ENCODE peak calls at places on chromosomes 6 and 20, in seven cellular contexts. K is A673, M is H1, Q is HCT116, S is astrocyte, F is MM.1S, Z is GM23248. H is an unnamed sample. For H3K36me3, the result is how much of the 10 kb centered on the place peaks cover.

GRCh38 chr6:37625591-37626374 is 71.9 kb downstream of the MDGA1 start:
- DNase-seq in Q (no peak), F (no peak), S (no peak), Z (no peak), K (no peak), M (no peak), H (peak)

GRCh38 chr6:46755867-46756266 is 9.1 kb downstream of the ANKRD66 start:
- DNase-seq in Q (no peak), S (no peak), Z (no peak), K (no peak), M (no peak), F (no peak), H (no peak)

GRCh38 chr20:48704761-48705160 is 123.0 kb downstream of the PREX1 start:
- DNase-seq in F (no peak), K (no peak), M (no peak), S (no peak), Q (no peak), Z (no peak), H (no peak)

GRCh38 chr6:90045535-90045934 is 151.3 kb downstream of the GJA10 start:
- DNase-seq in S (peak), Z (no peak), F (no peak), M (no peak), Q (no peak), K (no peak), H (no peak)

GRCh38 chr20:52010541-52010940 is 181.0 kb downstream of the ZFP64 start:
- DNase-seq in Q (no peak), S (no peak), F (no peak), Z (no peak), K (no peak), M (no peak), H (peak)

GRCh38 chr20:43102394-43102793 is 87.3 kb downstream of the PTPRT start:
- DNase-seq in Z (no peak), Q (no peak), F (no peak), S (no peak), K (peak), M (peak), H (peak)

GRCh38 chr20:60049601-60050000 is 91.4 kb downstream of the CDH26 start:
- DNase-seq in K (no peak), M (no peak), Z (peak), Q (no peak), S (peak), F (no peak), H (no peak)

GRCh38 chr20:53444386-53444785 is 149.3 kb downstream of the ZNF217 start:
- DNase-seq in F (no peak), Z (no peak), S (no peak), K (no peak), Q (no peak), M (no peak), H (no peak)

GRCh38 chr6:117253785-117254184 is 11.6 kb upstream of the VGLL2 start:
- DNase-seq in Q (no peak), M (no peak), Z (no peak), S (no peak), K (no peak), F (no peak), H (no peak)

GRCh38 chr6:27890351-27891299 is 21.6 kb downstream of the OR2B2 start:
- DNase-seq in Q (peak), F (peak), Z (peak), S (peak), K (peak), M (no peak), H (peak)

GRCh38 chr6:72788188-72788587 is 166.3 kb downstream of the KCNQ5 start:
- DNase-seq in Z (peak), S (peak), F (no peak), Q (no peak), M (no peak), K (no peak), H (no peak)

GRCh38 chr20:36097751-36098151 is 56.8 kb upstream of the EPB41L1 start:
- DNase-seq in S (no peak), M (peak), Q (no peak), F (no peak), Z (no peak), K (no peak), H (peak)

GRCh38 chr6:106145741-106146227 is 59.6 kb downstream of the PRDM1 start:
- DNase-seq in S (peak), M (no peak), F (peak), K (no peak), Q (no peak), Z (peak), H (no peak)

GRCh38 chr6:39301606-39302005 is 12.6 kb downstream of the KCNK17 start:
- DNase-seq in Z (peak), M (no peak), S (no peak), Q (peak), F (no peak), K (peak), H (peak)

GRCh38 chr6:69937402-69938131 is 71.2 kb downstream of the COL19A1 start:
- DNase-seq in F (no peak), S (no peak), M (no peak), Z (no peak), K (no peak), Q (no peak), H (no peak)

GRCh38 chr6:53347250-53347920 is 1.4 kb downstream of the ELOVL5 start:
- DNase-seq in S (peak), K (peak), Z (peak), F (peak), Q (no peak), M (no peak), H (peak)

GRCh38 chr6:105794263-105794662 is 291.9 kb upstream of the PRDM1 start:
- DNase-seq in Z (peak), F (no peak), M (no peak), S (no peak), K (no peak), Q (no peak), H (peak)

GRCh38 chr6:18390476-18390875 is 3.3 kb downstream of the RNF144B start:
- DNase-seq in F (peak), Q (no peak), M (no peak), S (no peak), Z (no peak), K (no peak), H (no peak)

GRCh38 chr6:104414723-104415122 is 445.0 kb downstream of the HACE1 start:
- DNase-seq in F (no peak), M (no peak), S (no peak), K (no peak), Q (no peak), Z (no peak), H (no peak)

GRCh38 chr6:34196116-34196832 is 40.4 kb upstream of the HMGA1 start:
- DNase-seq in Q (peak), S (peak), M (no peak), F (peak), K (peak), Z (peak), H (peak)

GRCh38 chr6:19891446-19891845 is 54.3 kb downstream of the ID4 start:
- DNase-seq in F (no peak), K (no peak), M (no peak), Z (no peak), Q (no peak), S (no peak), H (no peak)

GRCh38 chr6:94278146-94278545 is 858.8 kb upstream of the EPHA7 start:
- DNase-seq in Z (no peak), M (no peak), F (no peak), Q (no peak), S (no peak), K (no peak), H (no peak)

GRCh38 chr6:36636687-36637418 is 41.7 kb upstream of the CDKN1A start:
- DNase-seq in S (no peak), M (no peak), F (no peak), Z (no peak), Q (no peak), K (no peak), H (no peak)

GRCh38 chr20:11128131-11128831 is 454.5 kb upstream of the JAG1 start:
- DNase-seq in Q (no peak), Z (peak), S (no peak), M (no peak), F (no peak), K (no peak), H (no peak)

GRCh38 chr20:2108987-2109386 is 7.4 kb downstream of the STK35 start:
- DNase-seq in Z (peak), S (peak), Q (peak), F (no peak), M (no peak), K (no peak), H (no peak)

GRCh38 chr20:57664476-57664875 is 44.2 kb upstream of the ZBP1 start:
- DNase-seq in Q (no peak), F (no peak), S (no peak), K (no peak), M (no peak), Z (no peak), H (no peak)

DNA sequence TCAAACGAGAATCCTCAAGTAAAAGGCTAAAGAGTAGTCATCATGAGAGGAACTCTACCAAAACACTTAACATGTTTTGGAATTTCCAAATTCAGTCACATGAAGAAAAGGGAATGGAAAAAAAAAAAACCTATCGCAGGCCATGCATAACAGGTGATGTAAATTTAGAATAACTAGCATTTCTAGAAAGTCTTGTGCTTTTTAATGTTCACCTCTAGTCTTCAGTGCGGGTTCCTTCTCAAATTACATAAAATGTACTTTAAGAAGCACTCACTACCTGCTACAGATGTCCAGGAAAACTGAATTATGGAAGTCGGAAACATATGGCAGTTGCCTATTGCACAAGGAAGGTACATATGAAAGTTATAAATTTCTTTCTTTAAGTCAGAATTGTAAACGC is 6.1 kb upstream of the TBX18 start:
- DNase-seq in Q (no peak), M (no peak), K (no peak), Z (no peak), F (no peak), S (no peak), H (no peak)
- TF ChIP-seq EZH2 in Q (no peak), M (no peak), K (no peak), Z (no peak), F (no peak), S (no peak), H (peak)

GRCh38 chr6:56062856-56063255 is 184.5 kb downstream of the COL21A1 start:
- DNase-seq in M (no peak), S (no peak), F (no peak), Z (no peak), Q (no peak), K (no peak), H (no peak)
- H3K36me3 ChIP-seq in M (under half), S (under half), F (under half), Z (under half), Q (under half), K (under half), H (under half)

GRCh38 chr6:43246301-43247114 is 3.2 kb downstream of the TTBK1 start:
- DNase-seq in Z (no peak), F (peak), Q (peak), M (peak), K (no peak), S (no peak), H (peak)
- TF ChIP-seq EZH2 in Z (no peak), F (no peak), Q (no peak), M (no peak), K (no peak), S (no peak), H (no peak)

GRCh38 chr20:21373436-21373835 is 23.9 kb downstream of the NKX2-4 start:
- DNase-seq in Q (no peak), K (no peak), Z (no peak), M (no peak), F (no peak), S (no peak), H (no peak)
- H3K36me3 ChIP-seq in Q (under half), K (under half), Z (under half), M (under half), F (under half), S (under half), H (under half)

GRCh38 chr6:6004147-6004995 is 2.4 kb downstream of the NRN1 start:
- DNase-seq in Z (peak), S (no peak), Q (no peak), F (no peak), M (no peak), K (peak), H (peak)

GRCh38 chr6:6007311-6008113 is 787 bp upstream of the NRN1 start:
- DNase-seq in Q (no peak), S (no peak), K (peak), F (peak), M (no peak), Z (peak), H (peak)

GRCh38 chr6:6006428-6007310 is at the start of gene NRN1:
- DNase-seq in Q (no peak), F (peak), S (no peak), M (no peak), Z (peak), K (peak), H (peak)

GRCh38 chr6:6003334-6004146 is 3.2 kb downstream of the NRN1 start:
- DNase-seq in Q (no peak), Z (peak), S (no peak), K (peak), M (no peak), F (peak), H (peak)

DNA sequence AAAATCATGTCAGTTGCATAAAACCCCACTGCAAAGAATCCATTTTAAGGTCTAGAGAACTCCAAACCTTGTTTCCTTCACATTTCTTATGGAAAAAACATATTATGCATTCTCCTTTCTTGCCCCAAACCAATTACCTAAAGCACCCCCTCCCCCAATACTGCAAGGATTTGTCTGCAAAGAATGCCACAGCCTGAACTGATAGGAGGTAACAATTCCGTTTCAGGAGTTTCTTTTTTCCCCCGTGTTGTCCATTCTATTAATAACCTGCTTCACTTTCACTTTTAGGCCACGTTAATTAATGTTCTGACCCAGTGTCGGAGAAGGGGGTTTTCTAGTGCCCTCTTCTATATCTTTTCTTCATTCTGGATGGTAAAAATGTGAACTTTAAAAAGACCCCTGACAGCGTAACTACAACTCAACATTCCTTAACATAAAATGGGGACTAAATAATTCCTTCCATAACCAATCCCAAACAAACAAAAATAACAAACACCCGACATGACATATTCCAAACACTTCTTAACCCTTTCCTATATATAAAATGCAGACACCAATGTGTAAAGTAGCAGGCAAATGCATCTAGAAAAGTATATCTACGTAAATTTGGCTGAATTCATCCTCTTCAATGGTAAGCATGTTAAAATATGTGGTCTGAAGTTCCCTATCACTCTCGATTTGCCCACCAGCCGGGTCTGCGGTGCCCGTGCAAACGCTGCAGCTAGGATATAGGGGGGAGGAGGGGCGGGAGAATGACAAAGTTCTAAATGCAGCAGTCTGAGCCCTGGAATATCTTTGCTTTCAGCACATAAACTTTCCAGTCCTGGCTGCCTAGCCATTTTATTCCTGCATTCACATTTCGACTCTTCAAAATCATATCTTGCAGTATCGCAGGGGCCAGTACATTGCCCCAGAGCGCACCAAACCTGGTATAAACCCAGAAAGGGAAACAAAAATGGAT is 978 bp downstream of the NRN1 start:
- DNase-seq in K (peak), S (no peak), Z (peak), M (no peak), Q (no peak), F (no peak), H (peak)
- TF ChIP-seq EZH2 in K (no peak), S (no peak), Z (no peak), M (peak), Q (no peak), F (no peak), H (peak)

GRCh38 chr20:38934530-38934929 is 8.3 kb downstream of the FAM83D start:
- DNase-seq in S (no peak), M (no peak), K (no peak), Q (no peak), F (no peak), Z (no peak), H (no peak)

GRCh38 chr20:38930242-38930569 is 4.0 kb downstream of the FAM83D start:
- DNase-seq in Q (no peak), K (no peak), Z (no peak), M (no peak), F (no peak), S (no peak), H (no peak)

GRCh38 chr20:38932457-38933120 is 6.4 kb downstream of the FAM83D start:
- DNase-seq in M (no peak), K (no peak), Q (no peak), S (peak), F (no peak), Z (peak), H (peak)

GRCh38 chr20:38935285-38935684 is 9.1 kb downstream of the FAM83D start:
- DNase-seq in Q (no peak), S (no peak), K (no peak), F (no peak), M (no peak), Z (peak), H (no peak)

DNA sequence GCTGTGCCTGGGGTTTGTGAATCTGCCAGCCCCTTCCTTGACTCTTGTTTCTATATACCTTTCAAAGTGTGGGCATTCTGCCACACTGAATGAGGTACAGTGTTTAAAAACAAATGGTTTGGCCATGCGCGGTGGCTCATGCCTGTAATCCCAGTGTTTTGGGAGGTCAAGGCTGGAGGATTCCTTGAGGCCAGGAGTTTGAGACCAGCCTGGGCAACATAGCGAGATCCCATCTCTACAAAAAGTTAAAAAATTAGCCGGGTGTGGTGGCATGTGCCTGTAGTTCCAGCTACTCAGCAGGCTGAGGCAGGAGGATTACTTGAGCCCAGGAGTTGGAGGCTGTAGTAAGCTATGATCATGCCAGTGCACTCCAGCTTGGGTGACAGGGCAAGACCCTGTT is 5.8 kb downstream of the FAM83D start:
- DNase-seq in Z (no peak), M (no peak), Q (no peak), F (no peak), K (no peak), S (no peak), H (no peak)
- H3K36me3 ChIP-seq in Z (under half), M (under half), Q (under half), F (under half), K (under half), S (under half), H (under half)

DNA sequence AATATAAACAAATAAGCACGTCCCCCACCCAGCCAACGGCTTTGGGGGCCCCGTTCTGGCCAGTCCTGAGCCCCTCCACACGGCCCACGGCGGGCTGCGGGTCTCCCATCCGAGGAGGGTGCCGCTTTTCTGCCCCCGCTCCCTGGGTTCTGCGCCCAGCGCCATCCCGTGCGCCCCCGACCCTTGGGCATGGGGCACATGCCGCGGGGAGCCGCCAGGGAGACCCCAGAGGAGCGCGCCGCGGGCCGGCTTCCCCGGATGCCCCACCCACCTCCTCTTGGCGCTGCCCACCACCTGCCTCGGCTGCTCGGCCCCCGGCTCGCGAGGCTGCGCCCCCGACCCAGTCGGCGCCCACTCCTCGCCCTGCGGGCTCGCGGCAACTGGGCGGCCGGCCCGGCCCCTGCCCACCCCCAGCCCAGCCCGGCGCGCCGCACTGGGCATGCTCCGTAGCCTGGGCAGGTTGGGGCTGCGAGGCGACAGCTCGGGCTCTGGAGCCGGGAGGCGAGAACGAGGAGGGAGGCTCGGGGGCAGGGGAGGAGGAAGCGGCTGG is 580 bp upstream of the PLCB4 start:
- DNase-seq in M (no peak), Z (peak), F (no peak), K (peak), S (peak), Q (no peak), H (peak)
- TF ChIP-seq EZH2 in M (no peak), Z (no peak), F (no peak), K (no peak), S (no peak), Q (no peak), H (no peak)